ENCODE peak calls at places on chromosomes 2 and 18, in six cellular contexts. One of them, this sample, is unnamed.

GRCh38 chr2:154623819-154624218 is 74.7 kb upstream of the KCNJ3 start:
- DNase-seq in hypothalamus: peak
- DNase-seq in Caki2: peak
- DNase-seq in fibroblast of mammary gland: peak
- DNase-seq in AG04449: no peak
- DNase-seq in endothelial cell: peak
- DNase-seq in this sample: peak

GRCh38 chr2:37576831-37577230 is 94.6 kb downstream of the CDC42EP3 start:
- DNase-seq in endothelial cell: no peak
- DNase-seq in fibroblast of mammary gland: peak
- DNase-seq in Caki2: no peak
- DNase-seq in AG04449: no peak
- DNase-seq in hypothalamus: no peak
- DNase-seq in this sample: peak

GRCh38 chr2:157874997-157875719 is 972 bp downstream of the ACVR1 start:
- DNase-seq in hypothalamus: peak
- DNase-seq in AG04449: peak
- DNase-seq in endothelial cell: peak
- DNase-seq in fibroblast of mammary gland: peak
- DNase-seq in Caki2: no peak
- DNase-seq in this sample: peak

GRCh38 chr2:48605482-48606175 is 12.0 kb upstream of the GTF2A1L start:
- DNase-seq in Caki2: no peak
- DNase-seq in AG04449: no peak
- DNase-seq in hypothalamus: no peak
- DNase-seq in endothelial cell: no peak
- DNase-seq in fibroblast of mammary gland: no peak
- DNase-seq in this sample: no peak

GRCh38 chr2:165795011-165795410 is 964 bp upstream of the GALNT3 start:
- DNase-seq in hypothalamus: no peak
- DNase-seq in Caki2: no peak
- DNase-seq in AG04449: no peak
- DNase-seq in fibroblast of mammary gland: no peak
- DNase-seq in endothelial cell: no peak
- DNase-seq in this sample: peak

GRCh38 chr2:237732790-237733349 is 65.7 kb upstream of the RBM44 start:
- DNase-seq in Caki2: no peak
- DNase-seq in endothelial cell: no peak
- DNase-seq in AG04449: no peak
- DNase-seq in fibroblast of mammary gland: no peak
- DNase-seq in hypothalamus: no peak
- DNase-seq in this sample: no peak

GRCh38 chr2:195587966-195588365 is 69.1 kb upstream of the SLC39A10 start:
- DNase-seq in AG04449: no peak
- DNase-seq in endothelial cell: no peak
- DNase-seq in fibroblast of mammary gland: no peak
- DNase-seq in hypothalamus: no peak
- DNase-seq in Caki2: no peak
- DNase-seq in this sample: no peak

GRCh38 chr2:101306410-101306809 is 2.1 kb downstream of the RNF149 start:
- DNase-seq in hypothalamus: no peak
- DNase-seq in AG04449: no peak
- DNase-seq in fibroblast of mammary gland: no peak
- DNase-seq in endothelial cell: no peak
- DNase-seq in Caki2: no peak
- DNase-seq in this sample: no peak

GRCh38 chr2:161976927-161977326 is 97.1 kb downstream of the DPP4 start:
- DNase-seq in hypothalamus: no peak
- DNase-seq in endothelial cell: no peak
- DNase-seq in Caki2: no peak
- DNase-seq in fibroblast of mammary gland: no peak
- DNase-seq in AG04449: no peak
- DNase-seq in this sample: no peak

GRCh38 chr2:238900511-238900910 is 52.6 kb downstream of the TWIST2 start:
- DNase-seq in Caki2: no peak
- DNase-seq in hypothalamus: no peak
- DNase-seq in endothelial cell: no peak
- DNase-seq in AG04449: no peak
- DNase-seq in fibroblast of mammary gland: peak
- DNase-seq in this sample: no peak

GRCh38 chr2:159134979-159135378 is 151.5 kb downstream of the WDSUB1 start:
- DNase-seq in endothelial cell: no peak
- DNase-seq in hypothalamus: no peak
- DNase-seq in Caki2: no peak
- DNase-seq in AG04449: no peak
- DNase-seq in fibroblast of mammary gland: no peak
- DNase-seq in this sample: no peak

GRCh38 chr2:173354601-173355131 is at the start of gene CDCA7:
- DNase-seq in AG04449: no peak
- DNase-seq in fibroblast of mammary gland: peak
- DNase-seq in Caki2: peak
- DNase-seq in endothelial cell: peak
- DNase-seq in hypothalamus: peak
- DNase-seq in this sample: peak

GRCh38 chr18:47773931-47774330 is 156.5 kb downstream of the SMAD2 start:
- DNase-seq in Caki2: no peak
- DNase-seq in endothelial cell: no peak
- DNase-seq in AG04449: no peak
- DNase-seq in fibroblast of mammary gland: no peak
- DNase-seq in hypothalamus: no peak
- DNase-seq in this sample: no peak

GRCh38 chr2:229865033-229865432 is 56.8 kb downstream of the TRIP12 start:
- DNase-seq in AG04449: no peak
- DNase-seq in hypothalamus: no peak
- DNase-seq in endothelial cell: no peak
- DNase-seq in Caki2: no peak
- DNase-seq in fibroblast of mammary gland: no peak
- DNase-seq in this sample: no peak

GRCh38 chr18:50562686-50563085 is 2.8 kb downstream of the MAPK4 start:
- DNase-seq in fibroblast of mammary gland: no peak
- DNase-seq in AG04449: no peak
- DNase-seq in endothelial cell: no peak
- DNase-seq in hypothalamus: no peak
- DNase-seq in Caki2: no peak
- DNase-seq in this sample: no peak

GRCh38 chr2:204950695-204951094 is 405.4 kb downstream of the PARD3B start:
- DNase-seq in endothelial cell: no peak
- DNase-seq in AG04449: peak
- DNase-seq in fibroblast of mammary gland: no peak
- DNase-seq in hypothalamus: no peak
- DNase-seq in Caki2: peak
- DNase-seq in this sample: no peak

GRCh38 chr18:24015897-24016631 is 1.5 kb downstream of the TTC39C start:
- DNase-seq in AG04449: no peak
- DNase-seq in endothelial cell: no peak
- DNase-seq in Caki2: no peak
- DNase-seq in fibroblast of mammary gland: no peak
- DNase-seq in hypothalamus: no peak
- DNase-seq in this sample: no peak

GRCh38 chr18:46199515-46200147 is 95.4 kb downstream of the HAUS1 start:
- DNase-seq in AG04449: no peak
- DNase-seq in endothelial cell: no peak
- DNase-seq in hypothalamus: no peak
- DNase-seq in fibroblast of mammary gland: peak
- DNase-seq in Caki2: peak
- DNase-seq in this sample: peak

GRCh38 chr2:171160119-171160629 is 519 bp downstream of the TLK1 start:
- DNase-seq in hypothalamus: peak
- DNase-seq in Caki2: no peak
- DNase-seq in fibroblast of mammary gland: peak
- DNase-seq in AG04449: no peak
- DNase-seq in endothelial cell: peak
- DNase-seq in this sample: peak

GRCh38 chr2:144217853-144218633 is 301.9 kb downstream of the ZEB2 start:
- DNase-seq in Caki2: peak
- DNase-seq in fibroblast of mammary gland: peak
- DNase-seq in endothelial cell: no peak
- DNase-seq in hypothalamus: no peak
- DNase-seq in AG04449: no peak
- DNase-seq in this sample: no peak

GRCh38 chr2:120134263-120134662 is 88.9 kb downstream of the TMEM185B start:
- DNase-seq in AG04449: peak
- DNase-seq in endothelial cell: no peak
- DNase-seq in fibroblast of mammary gland: peak
- DNase-seq in hypothalamus: no peak
- DNase-seq in Caki2: no peak
- DNase-seq in this sample: peak

GRCh38 chr18:5159080-5159479 is 38.0 kb downstream of the AKAIN1 start:
- DNase-seq in hypothalamus: no peak
- DNase-seq in fibroblast of mammary gland: no peak
- DNase-seq in AG04449: no peak
- DNase-seq in Caki2: no peak
- DNase-seq in endothelial cell: no peak
- DNase-seq in this sample: no peak

GRCh38 chr2:28350791-28351285 is 41.8 kb upstream of the FOSL2 start:
- DNase-seq in endothelial cell: no peak
- DNase-seq in AG04449: no peak
- DNase-seq in fibroblast of mammary gland: no peak
- DNase-seq in Caki2: no peak
- DNase-seq in hypothalamus: no peak
- DNase-seq in this sample: no peak

GRCh38 chr18:55142413-55142812 is 183.2 kb upstream of the CCDC68 start:
- DNase-seq in hypothalamus: no peak
- DNase-seq in fibroblast of mammary gland: no peak
- DNase-seq in AG04449: no peak
- DNase-seq in Caki2: no peak
- DNase-seq in endothelial cell: no peak
- DNase-seq in this sample: no peak

GRCh38 chr2:18626958-18627650 is 37.7 kb upstream of the NT5C1B start:
- DNase-seq in hypothalamus: no peak
- DNase-seq in endothelial cell: no peak
- DNase-seq in AG04449: no peak
- DNase-seq in fibroblast of mammary gland: peak
- DNase-seq in Caki2: no peak
- DNase-seq in this sample: no peak

GRCh38 chr2:159555651-159556392 is 60.5 kb downstream of the BAZ2B start:
- DNase-seq in fibroblast of mammary gland: peak
- DNase-seq in AG04449: no peak
- DNase-seq in Caki2: no peak
- DNase-seq in endothelial cell: no peak
- DNase-seq in hypothalamus: no peak
- DNase-seq in this sample: no peak

GRCh38 chr2:239298126-239298804 is 102.6 kb downstream of the HDAC4 start:
- DNase-seq in AG04449: no peak
- DNase-seq in hypothalamus: no peak
- DNase-seq in Caki2: no peak
- DNase-seq in endothelial cell: no peak
- DNase-seq in fibroblast of mammary gland: no peak
- DNase-seq in this sample: no peak

GRCh38 chr2:30217644-30218361 is 13.5 kb upstream of the LBH start:
- DNase-seq in hypothalamus: peak
- DNase-seq in AG04449: no peak
- DNase-seq in endothelial cell: no peak
- DNase-seq in fibroblast of mammary gland: no peak
- DNase-seq in Caki2: no peak
- DNase-seq in this sample: peak